ENCODE peak calls at places on chromosomes 6 and 20, in nine cellular contexts. E is esophagus muscularis mucosa, Q is A549, T is stomach, F is spleen, A is kidney, B is neural progenitor cell, Z is pancreas, I is esophagus squamous epithelium. P is an unnamed sample. For H3K9me3, the result is how much of the 10 kb centered on the place peaks cover.

GRCh38 chr6:89035252-89036106 is 45.1 kb upstream of the PNRC1 start:
- DNase-seq in E (peak), Q (peak), T (peak), F (no peak), A (peak), B (no peak), Z (no peak), I (peak), P (no peak)

GRCh38 chr6:131657630-131658111 is 20.6 kb downstream of the ENPP3 start:
- DNase-seq in E (no peak), Q (no peak), T (no peak), F (no peak), A (no peak), B (no peak), Z (no peak), I (no peak), P (no peak)

GRCh38 chr20:24389686-24390085 is 79.7 kb upstream of the SYNDIG1 start:
- DNase-seq in E (peak), Q (no peak), T (no peak), F (no peak), A (no peak), B (no peak), Z (no peak), I (no peak), P (peak)

GRCh38 chr6:13425971-13426931 is 61.1 kb downstream of the GFOD1 start:
- DNase-seq in E (no peak), Q (no peak), T (no peak), F (peak), A (no peak), B (no peak), Z (no peak), I (no peak), P (no peak)

GRCh38 chr6:47440722-47441121 is 36.9 kb upstream of the CD2AP start:
- DNase-seq in E (no peak), Q (no peak), T (no peak), F (no peak), A (no peak), B (no peak), Z (no peak), I (no peak), P (no peak)

GRCh38 chr6:3542032-3542640 is 85.3 kb upstream of the SLC22A23 start:
- DNase-seq in E (peak), Q (no peak), T (no peak), F (no peak), A (no peak), B (no peak), Z (no peak), I (no peak), P (no peak)

GRCh38 chr6:36997811-36998722 is 7.4 kb upstream of the FGD2 start:
- DNase-seq in E (no peak), Q (no peak), T (peak), F (no peak), A (no peak), B (peak), Z (peak), I (no peak), P (no peak)

GRCh38 chr6:44075137-44076015 is 51.9 kb downstream of the MRPL14 start:
- DNase-seq in E (no peak), Q (no peak), T (no peak), F (no peak), A (no peak), B (no peak), Z (no peak), I (no peak), P (no peak)

GRCh38 chr6:90368601-90369000 is 72.0 kb upstream of the BACH2 start:
- DNase-seq in E (no peak), Q (no peak), T (no peak), F (no peak), A (no peak), B (no peak), Z (no peak), I (no peak), P (no peak)

GRCh38 chr6:53282234-53282633 is 66.5 kb downstream of the ELOVL5 start:
- DNase-seq in E (no peak), Q (no peak), T (no peak), F (no peak), A (no peak), B (no peak), Z (no peak), I (no peak), P (no peak)

DNA sequence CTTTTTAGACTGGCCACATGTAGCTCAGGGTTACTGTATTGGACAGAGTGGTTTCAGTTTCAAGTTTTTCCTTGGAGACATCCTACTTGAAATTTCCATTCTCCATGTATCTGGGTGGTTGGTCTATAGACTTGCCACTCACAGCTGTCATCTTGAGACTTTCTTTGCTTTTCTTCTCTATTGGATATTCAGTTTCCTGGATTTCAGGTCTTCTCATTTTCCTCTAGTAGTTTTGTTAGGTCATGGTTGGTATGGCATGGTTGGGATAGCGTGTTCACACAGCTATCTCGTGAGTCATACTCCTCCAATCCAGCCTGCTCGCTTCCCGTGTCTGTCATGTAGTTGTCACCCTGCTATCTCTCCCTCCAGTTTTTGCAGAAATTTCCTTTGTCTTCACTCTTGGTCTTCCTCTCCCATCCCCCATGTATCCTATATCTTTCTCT is 48.3 kb downstream of the PTPN1 start:
- DNase-seq in E (no peak), Q (peak), T (no peak), F (no peak), A (no peak), B (no peak), Z (no peak), I (no peak), P (no peak)
- H3K27ac ChIP-seq in E (no peak), Q (peak), T (no peak), F (no peak), A (no peak), B (no peak), Z (no peak), I (no peak), P (no peak)

DNA sequence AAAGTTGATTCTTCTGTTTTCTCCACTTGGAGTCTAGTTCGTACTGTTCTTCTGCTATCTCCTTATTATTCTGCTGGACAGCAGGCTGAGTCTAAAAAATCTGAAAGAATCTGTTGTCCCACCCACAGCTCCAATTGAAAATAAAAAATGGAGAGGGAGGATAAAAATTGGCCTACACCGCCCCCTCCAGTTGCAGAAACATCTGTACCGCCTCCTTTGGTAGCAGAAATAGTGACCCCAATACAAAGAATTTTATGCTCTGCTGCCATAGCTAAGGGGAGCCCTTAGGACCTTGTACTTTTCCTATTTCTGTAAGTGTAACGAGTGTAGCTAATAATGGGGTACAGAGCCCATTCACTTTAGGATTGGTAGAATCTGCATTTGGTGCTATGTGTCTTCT is 4.9 kb upstream of the FKBP1A start:
- DNase-seq in E (no peak), Q (no peak), T (no peak), F (no peak), A (no peak), B (no peak), Z (no peak), I (no peak), P (no peak)
- TF ChIP-seq CTCF in E (no peak), Q (peak), T (no peak), F (peak), A (no peak), B (peak), Z (no peak), I (no peak), P (no peak)

GRCh38 chr20:56160956-56161355 is 87.6 kb upstream of the MC3R start:
- DNase-seq in E (no peak), Q (no peak), T (no peak), F (no peak), A (no peak), B (no peak), Z (no peak), I (no peak), P (no peak)
- H3K9me3 ChIP-seq in E (under half), Q (under half), T (under half), F (under half), A (under half), B (under half), Z (under half), I (under half), P (under half)

DNA sequence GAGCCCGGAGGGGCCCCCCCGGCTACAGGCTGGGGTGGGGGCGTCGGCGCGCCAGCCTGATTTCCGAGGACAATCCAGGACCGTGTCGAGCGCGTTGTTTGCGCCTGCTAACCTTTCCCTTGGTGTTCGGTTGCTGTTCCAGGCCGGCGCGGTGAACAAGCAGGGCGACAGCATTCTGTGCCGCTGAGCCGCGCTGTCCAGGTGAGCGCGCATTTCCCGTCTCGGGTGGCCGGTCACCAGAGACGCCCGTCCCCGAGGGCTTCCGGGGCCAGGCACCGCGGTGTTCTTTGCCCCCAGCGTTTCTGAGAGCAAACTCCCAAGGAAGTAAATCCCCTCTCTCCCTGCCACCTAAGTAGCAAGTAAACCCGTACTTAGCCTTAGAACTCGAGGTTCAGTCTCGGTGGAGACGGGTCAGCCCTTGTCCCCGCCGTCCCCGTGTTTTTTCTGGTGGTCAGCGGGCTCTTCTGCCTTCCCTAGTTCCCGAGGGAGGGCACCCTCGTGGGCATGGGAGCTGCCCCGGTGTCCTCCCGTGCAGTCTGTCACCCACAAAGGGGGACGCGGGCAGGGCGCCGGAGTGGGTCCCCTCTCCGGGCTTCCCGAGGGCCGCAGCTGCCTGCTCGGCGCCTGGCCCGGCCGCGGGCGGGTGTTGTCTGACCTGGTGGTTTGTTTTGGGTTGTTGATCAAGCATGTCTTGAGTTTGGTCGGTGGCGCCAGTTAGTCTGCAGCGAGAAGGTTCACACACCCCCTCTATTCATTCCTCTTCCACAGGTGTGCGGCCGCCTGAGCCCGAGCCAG is 1.5 kb downstream of the ID4 start:
- DNase-seq in E (no peak), Q (peak), T (peak), F (no peak), A (peak), B (peak), Z (peak), I (no peak), P (no peak)
- H3K27ac ChIP-seq in E (peak), Q (peak), T (peak), F (peak), A (peak), B (peak), Z (peak), I (peak), P (no peak)

DNA sequence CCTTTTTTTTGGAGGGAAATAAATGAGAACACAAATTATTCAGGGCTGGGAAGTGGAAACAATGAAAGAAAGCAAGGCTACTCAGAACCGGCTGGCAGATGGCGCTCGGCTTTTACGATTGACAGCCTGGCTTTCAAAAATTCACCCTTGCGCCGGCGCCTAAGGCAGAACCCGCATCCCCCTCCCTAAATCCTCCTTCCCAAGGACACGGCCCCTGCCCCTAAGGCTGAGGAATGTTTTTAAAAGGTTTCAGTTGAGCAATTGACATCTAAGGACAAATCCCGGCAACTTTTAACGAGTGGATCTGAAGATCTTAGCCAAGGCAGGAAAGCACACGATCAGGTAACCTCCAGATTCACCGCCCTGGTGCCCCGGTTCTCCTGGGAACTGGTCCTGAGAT is 16.3 kb downstream of the GNAS start:
- DNase-seq in E (no peak), Q (no peak), T (no peak), F (no peak), A (no peak), B (peak), Z (no peak), I (no peak), P (no peak)
- TF ChIP-seq CTCF in E (no peak), Q (no peak), T (no peak), F (no peak), A (peak), B (peak), Z (no peak), I (no peak), P (peak)

GRCh38 chr20:55793986-55794385 is 211.3 kb downstream of the CBLN4 start:
- DNase-seq in E (no peak), Q (no peak), T (no peak), F (no peak), A (no peak), B (no peak), Z (no peak), I (no peak), P (no peak)

GRCh38 chr20:55792049-55792448 is 213.3 kb downstream of the CBLN4 start:
- DNase-seq in E (no peak), Q (no peak), T (no peak), F (no peak), A (no peak), B (no peak), Z (no peak), I (no peak), P (no peak)

DNA sequence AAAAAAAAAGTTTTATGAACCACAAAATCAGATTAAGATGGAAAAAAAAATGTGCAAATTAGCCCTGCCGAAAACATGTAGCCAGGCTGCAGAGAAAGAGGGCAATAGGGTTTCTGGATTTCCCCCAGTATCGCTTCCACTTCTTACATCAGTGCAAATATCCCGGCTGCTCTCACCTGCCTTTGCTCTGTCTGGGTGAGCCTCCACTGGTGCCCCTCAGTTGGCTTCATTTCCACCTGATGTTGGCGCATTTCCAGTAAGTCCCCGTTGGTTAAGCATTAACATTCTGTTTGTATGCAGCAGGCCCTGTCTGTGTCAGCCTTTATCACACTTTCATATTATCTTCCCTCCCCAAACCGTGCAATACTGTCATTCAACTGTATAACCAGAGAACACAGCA is 215.1 kb downstream of the CBLN4 start:
- DNase-seq in E (no peak), Q (no peak), T (no peak), F (no peak), A (no peak), B (no peak), Z (no peak), I (no peak), P (no peak)
- H3K9me3 ChIP-seq in E (under half), Q (under half), T (under half), F (under half), A (under half), B (under half), Z (under half), I (under half), P (under half)

GRCh38 chr20:37922016-37922415 is 19.1 kb downstream of the VSTM2L start:
- DNase-seq in E (no peak), Q (no peak), T (no peak), F (no peak), A (no peak), B (no peak), Z (no peak), I (no peak), P (no peak)
- H3K27ac ChIP-seq in E (no peak), Q (no peak), T (no peak), F (no peak), A (no peak), B (no peak), Z (no peak), I (no peak), P (no peak)